ENCODE peak calls at places on chromosomes 12 and 14, in five cellular contexts. D is tibial nerve, C is fibroblast of mammary gland, W is fibroblast of the aortic adventitia, A is AG04449. E is an unnamed sample.

GRCh38 chr12:127515941-127516340 is 751.0 kb upstream of the TMEM132C start:
- DNase-seq in D (no peak), C (peak), W (peak), A (no peak), E (peak)

GRCh38 chr14:32932921-32933622 is 5.6 kb upstream of the NPAS3 start:
- DNase-seq in D (no peak), C (no peak), W (no peak), A (no peak), E (no peak)

GRCh38 chr12:106901276-106901675 is 54.4 kb upstream of the TMEM263 start:
- DNase-seq in D (no peak), C (peak), W (peak), A (no peak), E (peak)

GRCh38 chr12:107581616-107582015 is 104.0 kb upstream of the PWP1 start:
- DNase-seq in D (no peak), C (no peak), W (no peak), A (no peak), E (no peak)

GRCh38 chr12:11658796-11659195 is 9.3 kb downstream of the ETV6 start:
- DNase-seq in D (no peak), C (peak), W (peak), A (peak), E (peak)

GRCh38 chr14:66595394-66595793 is 87.4 kb downstream of the GPHN start:
- DNase-seq in D (no peak), C (no peak), W (no peak), A (no peak), E (no peak)

GRCh38 chr14:99041141-99041819 is 230.7 kb downstream of the BCL11B start:
- DNase-seq in D (no peak), C (no peak), W (no peak), A (no peak), E (peak)

GRCh38 chr14:51616724-51617409 is 34.8 kb upstream of the FRMD6 start:
- DNase-seq in D (no peak), C (peak), W (peak), A (peak), E (peak)

GRCh38 chr12:16325426-16325825 is 22.0 kb upstream of the MGST1 start:
- DNase-seq in D (no peak), C (no peak), W (no peak), A (no peak), E (no peak)

GRCh38 chr12:79138872-79139271 is 274.3 kb downstream of the SYT1 start:
- DNase-seq in D (no peak), C (no peak), W (no peak), A (no peak), E (no peak)

GRCh38 chr12:752673-753400 is 458 bp downstream of the WNK1 start:
- DNase-seq in D (peak), C (peak), W (peak), A (no peak), E (peak)

GRCh38 chr12:5309654-5310053 is 122.3 kb upstream of the NTF3 start:
- DNase-seq in D (no peak), C (no peak), W (peak), A (no peak), E (no peak)

GRCh38 chr14:54192610-54193009 is 204.2 kb upstream of the CDKN3 start:
- DNase-seq in D (no peak), C (no peak), W (no peak), A (no peak), E (no peak)

GRCh38 chr12:7242176-7243101 is 53.0 kb downstream of the PEX5 start:
- DNase-seq in D (no peak), C (no peak), W (no peak), A (no peak), E (no peak)

GRCh38 chr14:21840765-21841164 is 167.1 kb upstream of the OR4E1 start:
- DNase-seq in D (no peak), C (no peak), W (no peak), A (no peak), E (no peak)

GRCh38 chr12:38728894-38729293 is 176.5 kb downstream of the CPNE8 start:
- DNase-seq in D (no peak), C (no peak), W (no peak), A (no peak), E (no peak)

DNA sequence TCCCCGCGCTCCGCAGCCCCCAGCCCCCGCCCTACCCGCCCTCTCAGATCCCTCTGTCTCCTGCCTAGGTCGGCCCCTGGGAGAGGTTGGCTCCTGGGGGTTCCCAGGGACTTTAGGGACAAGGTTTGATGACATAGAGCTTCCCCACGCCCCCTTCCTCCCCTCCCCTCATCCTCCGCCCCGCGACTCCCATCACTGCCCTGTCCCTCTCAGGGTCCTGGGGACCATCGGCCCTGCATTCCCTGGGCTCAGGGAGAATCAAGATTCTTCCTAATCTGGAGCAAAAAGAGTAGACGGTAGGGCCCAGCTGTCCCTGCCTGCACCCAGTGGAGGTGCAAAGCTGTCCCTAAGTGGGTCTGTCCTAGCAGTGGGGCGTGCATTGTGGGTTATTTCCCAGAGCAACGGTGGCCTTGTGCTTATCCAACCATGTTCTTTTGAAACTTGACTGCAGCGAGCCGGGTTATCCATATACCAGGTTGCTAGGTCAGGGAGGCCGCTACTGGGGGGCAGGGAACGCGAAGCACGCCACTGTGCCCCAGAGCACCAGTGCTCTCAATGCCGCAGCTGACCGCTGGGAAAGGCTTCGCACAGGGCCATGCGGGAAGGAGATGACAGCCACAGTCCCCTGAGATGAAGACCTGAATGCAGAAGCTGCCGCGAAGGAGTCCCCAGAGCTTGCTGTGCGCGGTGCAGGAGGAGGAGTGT is 124.4 kb upstream of the PRMT8 start:
- DNase-seq in D (no peak), C (no peak), W (no peak), A (no peak), E (no peak)
- H3K4me3 ChIP-seq in D (peak), C (no peak), W (no peak), A (no peak), E (no peak)

DNA sequence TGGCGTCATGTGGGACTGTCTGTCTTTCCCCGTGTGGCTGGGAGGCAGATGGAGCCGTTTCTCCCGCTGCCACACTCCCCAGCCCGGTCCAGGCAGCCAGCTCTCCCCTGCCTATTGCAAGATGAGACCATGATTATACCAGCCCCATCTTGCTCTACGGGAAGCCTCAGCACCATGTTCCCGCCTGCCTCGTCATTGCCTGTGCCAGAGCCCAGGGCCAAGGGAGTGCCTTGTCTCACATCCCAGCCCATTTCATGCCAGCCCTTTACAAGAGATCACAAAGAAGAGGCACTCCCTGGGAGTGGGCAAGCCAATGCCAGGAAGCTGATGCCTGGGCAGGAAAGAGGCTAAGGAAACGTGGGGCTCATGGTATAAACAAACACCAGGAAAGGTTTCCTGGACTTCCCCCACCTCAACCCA is 23.9 kb downstream of the GPR68 start:
- DNase-seq in D (no peak), C (no peak), W (no peak), A (no peak), E (no peak)
- TF ChIP-seq CTCF in D (no peak), C (no peak), W (no peak), A (no peak), E (no peak)

GRCh38 chr12:62194031-62194430 is 66.2 kb upstream of the USP15 start:
- DNase-seq in D (no peak), C (no peak), W (no peak), A (no peak), E (peak)

GRCh38 chr12:62191747-62192485 is 68.3 kb upstream of the USP15 start:
- DNase-seq in D (no peak), C (peak), W (peak), A (no peak), E (peak)

GRCh38 chr12:62192486-62193250 is 67.5 kb upstream of the USP15 start:
- DNase-seq in D (peak), C (peak), W (peak), A (peak), E (peak)

GRCh38 chr12:62190921-62191746 is 69.1 kb upstream of the USP15 start:
- DNase-seq in D (no peak), C (no peak), W (no peak), A (no peak), E (no peak)

GRCh38 chr12:62190081-62190480 is 70.1 kb upstream of the USP15 start:
- DNase-seq in D (no peak), C (no peak), W (no peak), A (no peak), E (no peak)
- H3K4me3 ChIP-seq in D (no peak), C (no peak), W (no peak), A (no peak), E (no peak)

DNA sequence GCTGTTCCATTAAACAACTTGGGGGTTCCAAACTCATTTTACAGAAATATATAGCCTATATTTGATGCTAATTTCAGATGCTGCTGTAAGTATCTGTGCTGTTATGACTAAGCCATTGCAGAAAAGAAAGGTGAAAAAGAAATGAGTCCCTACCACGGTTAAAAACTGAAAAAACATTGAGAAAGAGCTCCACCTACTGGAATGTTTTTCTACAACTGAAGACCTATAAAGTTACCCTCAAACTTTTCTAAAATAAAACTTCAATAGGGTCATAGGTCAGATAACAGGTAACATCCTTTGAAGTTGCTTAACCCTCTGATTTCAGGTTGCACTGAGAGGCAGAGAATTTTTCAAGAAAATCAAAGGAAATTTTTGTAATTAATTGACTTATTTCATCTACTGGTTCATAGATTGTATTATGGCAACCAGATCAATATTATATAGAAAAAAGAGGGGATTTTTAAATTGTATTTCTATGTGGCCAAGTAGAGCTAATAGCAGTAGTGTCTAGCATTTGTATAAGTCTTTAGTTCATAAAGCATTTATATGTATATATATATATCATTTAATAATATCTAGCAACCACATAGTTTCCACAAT is 279.9 kb downstream of the RPS29 start:
- DNase-seq in D (no peak), C (peak), W (peak), A (no peak), E (peak)
- TF ChIP-seq CTCF in D (peak), C (peak), W (peak), A (no peak), E (peak)

DNA sequence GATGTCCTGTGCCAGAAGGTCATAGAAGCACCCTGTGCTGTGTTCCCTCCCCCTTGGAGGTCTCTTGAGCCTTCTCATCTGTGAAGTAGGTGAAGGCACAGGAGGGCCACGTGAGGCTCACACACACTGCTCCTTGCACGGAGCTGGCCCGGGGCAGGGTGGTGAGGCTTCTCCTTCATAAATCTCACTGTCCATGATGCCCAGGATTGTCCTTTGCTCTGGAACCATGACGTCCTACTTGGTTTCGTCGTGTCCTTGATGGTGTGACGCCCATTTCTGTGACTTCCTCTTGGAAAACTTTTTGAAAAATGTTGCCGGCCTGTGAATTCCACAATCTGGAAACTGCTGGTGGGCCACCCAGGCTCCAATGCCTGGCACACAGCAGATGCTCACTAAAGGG is 34.4 kb downstream of the SH2B3 start:
- DNase-seq in D (no peak), C (no peak), W (no peak), A (no peak), E (no peak)
- H3K4me3 ChIP-seq in D (no peak), C (no peak), W (no peak), A (no peak), E (no peak)